ENCODE peak calls at places on chromosome 10, in four cellular contexts. J is colonic mucosa, U is IMR-90, I is astrocyte of the cerebellum. E is an unnamed sample.

GRCh38 chr10:27547482-27547881 is 43.4 kb downstream of the RAB18 start:
- DNase-seq in J (no peak), U (no peak), I (no peak), E (no peak)

GRCh38 chr10:5583525-5584175 is 58.9 kb downstream of the CALML3 start:
- DNase-seq in J (peak), U (no peak), I (peak), E (peak)

GRCh38 chr10:59108886-59109288 is 67.6 kb upstream of the PHYHIPL start:
- DNase-seq in J (no peak), U (no peak), I (no peak), E (no peak)

GRCh38 chr10:88027570-88027969 is 164.1 kb downstream of the PTEN start:
- DNase-seq in J (no peak), U (no peak), I (no peak), E (no peak)

GRCh38 chr10:50226610-50227009 is 24.7 kb downstream of the ASAH2 start:
- DNase-seq in J (no peak), U (no peak), I (no peak), E (no peak)

GRCh38 chr10:75612904-75613684 is 181.7 kb downstream of the LRMDA start:
- DNase-seq in J (no peak), U (no peak), I (peak), E (no peak)

GRCh38 chr10:17742918-17743317 is 9.1 kb upstream of the TMEM236 start:
- DNase-seq in J (peak), U (peak), I (peak), E (peak)

GRCh38 chr10:30751678-30752331 is 122.3 kb upstream of the LYZL2 start:
- DNase-seq in J (peak), U (peak), I (peak), E (peak)

GRCh38 chr10:122242266-122242665 is 28.8 kb upstream of the BTBD16 start:
- DNase-seq in J (no peak), U (no peak), I (no peak), E (no peak)

GRCh38 chr10:114375082-114375481 is 29.2 kb downstream of the AFAP1L2 start:
- DNase-seq in J (no peak), U (peak), I (no peak), E (peak)

GRCh38 chr10:18134509-18134908 is 5.7 kb upstream of the CACNB2 start:
- DNase-seq in J (no peak), U (no peak), I (no peak), E (no peak)

GRCh38 chr10:26737730-26738129 is 40.2 kb downstream of the PDSS1 start:
- DNase-seq in J (no peak), U (peak), I (no peak), E (peak)

GRCh38 chr10:118687472-118687871 is 67.3 kb downstream of the CACUL1 start:
- DNase-seq in J (no peak), U (no peak), I (no peak), E (no peak)

GRCh38 chr10:6516877-6517276 is 63.2 kb downstream of the PRKCQ start:
- DNase-seq in J (no peak), U (no peak), I (no peak), E (no peak)

GRCh38 chr10:77524300-77524711 is 113.3 kb downstream of the KCNMA1 start:
- DNase-seq in J (no peak), U (peak), I (peak), E (no peak)

GRCh38 chr10:109934958-109935793 is 11.9 kb upstream of the XPNPEP1 start:
- DNase-seq in J (no peak), U (peak), I (peak), E (peak)

GRCh38 chr10:110209399-110209925 is 2.1 kb downstream of the MXI1 start:
- DNase-seq in J (no peak), U (peak), I (no peak), E (peak)

GRCh38 chr10:32419615-32420014 is 26.3 kb upstream of the CCDC7 start:
- DNase-seq in J (no peak), U (peak), I (no peak), E (no peak)

GRCh38 chr10:66215005-66215404 is 710.8 kb upstream of the LRRTM3 start:
- DNase-seq in J (no peak), U (peak), I (no peak), E (no peak)

GRCh38 chr10:99540673-99541531 is 8.2 kb downstream of the NKX2-3 start:
- DNase-seq in J (no peak), U (no peak), I (no peak), E (no peak)

DNA sequence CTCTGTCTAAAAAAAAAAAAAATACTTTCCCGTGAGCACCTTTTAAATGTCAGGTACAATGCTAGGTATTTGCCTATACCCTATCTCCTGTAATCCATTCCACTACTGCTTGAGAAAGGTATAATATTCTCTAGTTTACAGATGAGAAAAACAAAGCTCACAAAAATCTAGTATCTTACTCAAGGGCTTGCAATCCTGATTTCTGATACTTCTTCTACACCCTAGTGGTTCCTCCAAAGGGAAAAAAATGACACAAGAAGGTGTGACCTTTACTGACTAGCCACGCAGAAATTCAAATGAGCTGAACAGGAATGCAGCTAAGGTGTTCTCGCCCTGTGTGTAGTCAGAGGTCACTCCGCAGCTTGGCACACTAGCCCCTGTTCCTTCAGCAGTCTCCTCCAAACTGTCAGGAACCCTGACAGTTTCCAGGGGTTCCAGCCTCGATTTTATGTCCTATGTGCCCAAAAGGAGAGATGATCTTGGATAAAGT is 59.5 kb upstream of the TM9SF3 start:
- DNase-seq in J (no peak), U (no peak), I (no peak), E (no peak)
- H3K4me3 ChIP-seq in J (no peak), U (no peak), I (no peak), E (no peak)

GRCh38 chr10:61031341-61031740 is 87.4 kb upstream of the RHOBTB1 start:
- DNase-seq in J (no peak), U (no peak), I (no peak), E (no peak)
- TF ChIP-seq CTCF in J (no peak), U (no peak), I (no peak), E (no peak)

GRCh38 chr10:71242621-71243009 is 30.2 kb downstream of the UNC5B start:
- DNase-seq in J (no peak), U (no peak), I (no peak), E (no peak)

GRCh38 chr10:71245420-71246325 is 33.3 kb downstream of the UNC5B start:
- DNase-seq in J (no peak), U (no peak), I (no peak), E (no peak)

GRCh38 chr10:71243756-71244637 is 31.6 kb downstream of the UNC5B start:
- DNase-seq in J (peak), U (peak), I (no peak), E (peak)

GRCh38 chr10:71246591-71247143 is 34.3 kb downstream of the UNC5B start:
- DNase-seq in J (peak), U (no peak), I (no peak), E (peak)

GRCh38 chr10:71244638-71245419 is 32.5 kb downstream of the UNC5B start:
- DNase-seq in J (no peak), U (peak), I (no peak), E (peak)
- H3K4me3 ChIP-seq in J (no peak), U (peak), I (no peak), E (no peak)

GRCh38 chr10:79502561-79503309 is 9.6 kb upstream of the EIF5AL1 start:
- DNase-seq in J (no peak), U (no peak), I (no peak), E (peak)
- TF ChIP-seq CTCF in J (peak), U (peak), I (peak), E (peak)

GRCh38 chr10:3781458-3782098 is 3.4 kb downstream of the KLF6 start:
- DNase-seq in J (peak), U (peak), I (no peak), E (no peak)

GRCh38 chr10:3782456-3783312 is 2.3 kb downstream of the KLF6 start:
- DNase-seq in J (peak), U (peak), I (no peak), E (peak)

GRCh38 chr10:3783313-3783689 is 1.7 kb downstream of the KLF6 start:
- DNase-seq in J (peak), U (peak), I (no peak), E (no peak)

GRCh38 chr10:3780766-3781457 is 4.1 kb downstream of the KLF6 start:
- DNase-seq in J (peak), U (peak), I (no peak), E (peak)

DNA sequence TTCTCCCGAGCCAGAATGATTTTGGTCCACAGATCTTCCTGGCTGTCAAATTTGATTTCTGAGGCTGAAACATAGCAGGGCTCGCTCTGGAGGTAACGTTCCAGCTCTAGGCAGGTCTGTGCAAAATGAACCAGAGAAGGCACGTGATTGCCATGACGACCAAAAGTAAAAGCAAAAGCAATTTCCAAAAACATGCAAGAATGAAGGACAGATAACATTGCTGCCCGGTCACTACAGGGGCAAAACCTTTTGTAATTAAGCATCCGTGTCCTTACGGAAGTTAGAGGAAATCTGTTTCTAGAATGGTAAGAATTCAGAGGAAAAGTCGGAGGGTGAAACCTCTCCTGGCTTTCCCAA is 2.9 kb downstream of the KLF6 start:
- DNase-seq in J (peak), U (no peak), I (no peak), E (no peak)
- H3K4me3 ChIP-seq in J (peak), U (peak), I (peak), E (peak)

DNA sequence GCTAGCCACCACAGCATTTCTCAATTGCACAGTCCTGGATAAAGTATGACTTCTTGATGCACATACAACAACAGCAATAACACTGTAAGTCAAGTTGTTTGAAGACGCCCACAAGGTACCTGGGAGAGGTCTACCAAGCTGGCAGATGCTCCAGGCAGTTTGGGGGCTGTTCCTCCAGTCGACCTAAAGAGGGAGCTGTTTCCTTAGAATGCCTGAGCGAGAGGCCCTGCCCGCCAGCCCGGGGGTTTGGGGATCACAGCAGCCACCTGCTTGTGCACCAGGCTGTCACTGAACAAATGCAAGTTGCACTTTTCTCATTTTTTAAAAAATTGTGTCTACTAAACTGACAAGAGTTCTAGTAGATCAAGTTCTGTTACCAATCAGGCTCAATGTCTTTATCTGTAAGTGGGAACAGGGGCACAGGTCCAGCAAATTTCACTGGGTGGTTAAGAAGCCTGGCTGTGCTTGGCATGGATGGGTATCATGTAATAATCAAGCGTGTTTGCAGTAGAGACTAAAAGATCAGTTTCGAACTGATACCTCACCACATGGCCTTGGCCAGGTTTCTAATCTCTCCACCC is 193.8 kb upstream of the ADO start:
- DNase-seq in J (peak), U (peak), I (no peak), E (peak)
- TF ChIP-seq CTCF in J (peak), U (peak), I (peak), E (peak)

GRCh38 chr10:24382596-24382978 is 173.6 kb downstream of the KIAA1217 start:
- DNase-seq in J (no peak), U (no peak), I (no peak), E (no peak)

GRCh38 chr10:24382979-24383663 is 174.2 kb downstream of the KIAA1217 start:
- DNase-seq in J (peak), U (no peak), I (peak), E (peak)

GRCh38 chr10:24384954-24385353 is 176.0 kb downstream of the KIAA1217 start:
- DNase-seq in J (no peak), U (no peak), I (no peak), E (no peak)

GRCh38 chr10:24383681-24384106 is 174.8 kb downstream of the KIAA1217 start:
- DNase-seq in J (peak), U (peak), I (peak), E (peak)

DNA sequence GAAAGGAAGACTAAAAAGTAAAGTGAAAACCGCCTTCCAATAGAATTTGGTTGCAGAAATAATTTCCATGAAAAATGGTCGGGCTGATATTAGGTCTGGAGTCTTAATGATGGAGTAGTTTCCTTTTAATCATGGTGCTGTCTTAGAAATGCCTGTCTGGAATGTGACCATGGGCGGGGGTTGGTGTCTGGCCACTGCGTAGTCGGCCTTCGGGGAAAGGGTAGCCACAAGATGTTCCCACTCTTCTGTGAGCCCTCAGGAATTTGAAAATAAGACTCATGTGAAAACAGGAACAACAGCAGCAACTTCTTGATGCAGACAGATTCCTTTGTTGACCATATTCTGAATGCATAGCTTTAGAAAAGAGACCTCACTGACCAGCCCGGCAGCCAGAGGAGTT is 176.8 kb downstream of the KIAA1217 start:
- DNase-seq in J (no peak), U (peak), I (peak), E (no peak)
- H3K4me3 ChIP-seq in J (no peak), U (no peak), I (no peak), E (no peak)

GRCh38 chr10:130687566-130687965 is 551.4 kb downstream of the GLRX3 start:
- DNase-seq in J (no peak), U (no peak), I (no peak), E (no peak)

GRCh38 chr10:130689743-130690626 is 553.8 kb downstream of the GLRX3 start:
- DNase-seq in J (no peak), U (no peak), I (no peak), E (no peak)

GRCh38 chr10:130691787-130692186 is 555.6 kb downstream of the GLRX3 start:
- DNase-seq in J (no peak), U (no peak), I (no peak), E (no peak)

GRCh38 chr10:130686680-130687300 is 550.6 kb downstream of the GLRX3 start:
- DNase-seq in J (no peak), U (no peak), I (no peak), E (peak)
- TF ChIP-seq CTCF in J (no peak), U (no peak), I (no peak), E (no peak)

GRCh38 chr10:48658243-48658888 is 26.3 kb upstream of the WDFY4 start:
- DNase-seq in J (peak), U (peak), I (peak), E (peak)

GRCh38 chr10:48658889-48659269 is 25.8 kb upstream of the WDFY4 start:
- DNase-seq in J (no peak), U (no peak), I (no peak), E (no peak)

GRCh38 chr10:48655426-48656240 is 29.0 kb upstream of the WDFY4 start:
- DNase-seq in J (peak), U (peak), I (no peak), E (peak)

GRCh38 chr10:48656241-48656921 is 28.3 kb upstream of the WDFY4 start:
- DNase-seq in J (peak), U (peak), I (peak), E (peak)

DNA sequence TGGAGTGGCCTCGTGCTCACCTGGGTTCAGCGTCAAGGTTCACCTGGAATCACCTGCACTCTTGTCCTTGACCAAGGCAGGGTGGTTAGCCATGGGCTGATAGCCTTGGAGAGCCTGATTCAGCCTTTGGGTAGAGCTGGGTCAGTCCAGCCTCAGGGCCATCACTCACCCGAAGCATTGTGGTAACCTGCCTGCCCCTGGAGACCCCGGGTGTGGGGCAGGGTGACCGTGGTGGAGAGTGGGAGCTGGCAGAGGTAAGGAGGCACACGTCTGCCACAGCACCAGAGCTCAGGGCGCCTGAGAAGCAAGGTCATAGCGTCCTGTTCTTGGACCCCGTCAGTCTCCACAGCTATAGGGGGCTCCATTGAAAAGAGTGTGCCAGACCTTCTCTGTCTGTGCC is 27.7 kb upstream of the WDFY4 start:
- DNase-seq in J (no peak), U (no peak), I (no peak), E (no peak)
- H3K4me3 ChIP-seq in J (peak), U (no peak), I (no peak), E (no peak)

E was measured in bronchial epithelial cell.